ENCODE peak calls at places on chromosomes 13 and 19, in eight cellular contexts. X is pancreas, C is endodermal cell, Q is stomach, I is colonic mucosa, S is PC-3, P is K562, J is PC-9. R is an unnamed sample. For H3K36me3 and H3K27me3, the result is how much of the 10 kb centered on the place peaks cover.

GRCh38 chr19:5889288-5889971 is 14.2 kb downstream of the NDUFA11 start:
- DNase-seq in X (no peak), C (no peak), Q (no peak), I (no peak), S (no peak), P (no peak), J (no peak), R (peak)

GRCh38 chr19:47429140-47429793 is 9.9 kb upstream of the MEIS3 start:
- DNase-seq in X (no peak), C (peak), Q (no peak), I (no peak), S (no peak), P (no peak), J (no peak), R (peak)

GRCh38 chr13:99305180-99305965 is 1.8 kb downstream of the GPR183 start:
- DNase-seq in X (no peak), C (no peak), Q (no peak), I (no peak), S (no peak), P (peak), J (no peak), R (no peak)

GRCh38 chr13:36858285-36858684 is 39.3 kb downstream of the RFXAP start:
- DNase-seq in X (no peak), C (peak), Q (no peak), I (no peak), S (peak), P (peak), J (peak), R (peak)

GRCh38 chr13:83780201-83780600 is 102.1 kb downstream of the SLITRK1 start:
- DNase-seq in X (no peak), C (peak), Q (no peak), I (no peak), S (peak), P (peak), J (no peak), R (peak)

GRCh38 chr19:46718934-46719551 is 2.1 kb upstream of the PRKD2 start:
- DNase-seq in X (no peak), C (peak), Q (no peak), I (no peak), S (no peak), P (no peak), J (no peak), R (peak)

GRCh38 chr13:76762731-76763130 is 123.5 kb downstream of the KCTD12 start:
- DNase-seq in X (no peak), C (no peak), Q (no peak), I (no peak), S (no peak), P (no peak), J (no peak), R (no peak)

GRCh38 chr19:3687774-3688706 is 12.2 kb downstream of the PIP5K1C start:
- DNase-seq in X (no peak), C (peak), Q (peak), I (peak), S (no peak), P (no peak), J (no peak), R (peak)

GRCh38 chr13:96020155-96020575 is 33.0 kb downstream of the UGGT2 start:
- DNase-seq in X (no peak), C (peak), Q (peak), I (peak), S (peak), P (peak), J (peak), R (peak)

GRCh38 chr13:67438465-67438864 is 208.3 kb upstream of the PCDH9 start:
- DNase-seq in X (no peak), C (peak), Q (no peak), I (no peak), S (peak), P (peak), J (no peak), R (peak)

GRCh38 chr13:79450110-79450509 is 30.8 kb upstream of the NDFIP2 start:
- DNase-seq in X (no peak), C (no peak), Q (no peak), I (no peak), S (no peak), P (no peak), J (no peak), R (no peak)

GRCh38 chr19:43532571-43532961 is 422 bp upstream of the ZNF575 start:
- DNase-seq in X (peak), C (no peak), Q (peak), I (peak), S (no peak), P (no peak), J (no peak), R (peak)

GRCh38 chr19:879711-880438 is 13.1 kb downstream of the MED16 start:
- DNase-seq in X (no peak), C (peak), Q (no peak), I (no peak), S (no peak), P (no peak), J (no peak), R (peak)

GRCh38 chr19:32453736-32454135 is 48.2 kb downstream of the DPY19L3 start:
- DNase-seq in X (no peak), C (no peak), Q (no peak), I (no peak), S (no peak), P (no peak), J (no peak), R (no peak)

GRCh38 chr13:54183166-54183565 is 1154.6 kb downstream of the OLFM4 start:
- DNase-seq in X (no peak), C (no peak), Q (no peak), I (no peak), S (no peak), P (no peak), J (peak), R (no peak)

GRCh38 chr19:15015946-15016542 is 33.2 kb upstream of the CASP14 start:
- DNase-seq in X (peak), C (peak), Q (no peak), I (no peak), S (peak), P (peak), J (peak), R (peak)

GRCh38 chr13:40389081-40389641 is 277.3 kb downstream of the FOXO1 start:
- DNase-seq in X (no peak), C (no peak), Q (no peak), I (peak), S (no peak), P (no peak), J (no peak), R (no peak)

GRCh38 chr19:18635831-18636182 is 1.0 kb upstream of the KLHL26 start:
- DNase-seq in X (no peak), C (no peak), Q (no peak), I (no peak), S (no peak), P (no peak), J (no peak), R (no peak)
- H3K4me3 ChIP-seq in X (no peak), C (no peak), Q (peak), I (peak), S (no peak), P (no peak), J (no peak), R (no peak)

DNA sequence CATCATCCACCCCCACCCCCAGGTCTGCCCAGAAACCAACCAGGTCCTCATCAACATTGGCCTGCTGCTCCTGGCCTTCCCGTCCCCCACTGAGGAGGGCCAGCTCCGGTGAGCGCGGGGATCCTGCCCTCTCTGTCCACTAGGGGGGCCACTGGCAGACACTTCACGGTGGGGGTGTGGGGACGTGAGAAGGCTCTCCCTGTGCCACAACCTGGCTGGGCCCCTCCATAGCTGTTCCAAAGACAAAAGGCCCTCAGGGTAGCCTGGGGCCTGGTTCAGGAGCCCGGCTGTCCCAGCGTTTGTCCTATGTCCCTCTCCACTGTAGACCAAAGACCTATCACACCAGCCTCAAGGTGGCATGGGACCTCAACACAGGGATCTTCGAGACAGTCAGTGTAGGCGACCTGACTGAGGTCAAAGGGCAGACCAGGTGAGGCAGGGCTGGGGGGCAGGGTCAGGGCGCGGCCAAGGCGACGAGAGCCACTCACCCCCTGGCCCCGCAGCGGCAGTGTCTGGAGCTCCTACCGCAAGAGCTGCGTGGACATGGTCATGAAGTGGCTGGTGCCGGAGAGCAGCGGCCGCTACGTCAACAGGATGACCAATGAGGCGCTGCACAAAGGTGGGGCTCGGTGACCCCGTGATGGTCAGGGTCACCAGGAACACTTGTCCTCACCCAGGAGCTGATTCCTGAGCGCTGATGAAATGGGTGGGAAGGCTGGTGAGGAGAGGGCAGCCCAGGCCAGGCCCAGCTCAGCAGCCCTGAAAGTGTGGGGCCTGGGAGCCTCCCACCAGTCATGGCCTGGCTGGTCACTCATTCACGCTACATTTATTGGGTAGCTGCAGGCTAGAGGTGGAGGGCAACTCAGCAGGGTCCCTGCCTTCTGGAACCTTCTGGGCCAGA is 7.9 kb downstream of the DCAF15 start:
- DNase-seq in X (peak), C (peak), Q (no peak), I (no peak), S (no peak), P (peak), J (no peak), R (no peak)
- H3K36me3 ChIP-seq in X (under half), C (under half), Q (half or more), I (under half), S (under half), P (half or more), J (under half), R (under half)

GRCh38 chr19:13028027-13028426 is 32.8 kb downstream of the NFIX start:
- DNase-seq in X (no peak), C (no peak), Q (no peak), I (no peak), S (no peak), P (no peak), J (no peak), R (no peak)
- H3K27me3 ChIP-seq in X (under half), C (half or more), Q (under half), I (under half), S (under half), P (under half), J (under half), R (half or more)

GRCh38 chr13:22915442-22916082 is 265.2 kb upstream of the SGCG start:
- DNase-seq in X (no peak), C (peak), Q (peak), I (peak), S (no peak), P (peak), J (no peak), R (peak)
- H3K4me3 ChIP-seq in X (peak), C (peak), Q (peak), I (peak), S (peak), P (peak), J (peak), R (peak)

DNA sequence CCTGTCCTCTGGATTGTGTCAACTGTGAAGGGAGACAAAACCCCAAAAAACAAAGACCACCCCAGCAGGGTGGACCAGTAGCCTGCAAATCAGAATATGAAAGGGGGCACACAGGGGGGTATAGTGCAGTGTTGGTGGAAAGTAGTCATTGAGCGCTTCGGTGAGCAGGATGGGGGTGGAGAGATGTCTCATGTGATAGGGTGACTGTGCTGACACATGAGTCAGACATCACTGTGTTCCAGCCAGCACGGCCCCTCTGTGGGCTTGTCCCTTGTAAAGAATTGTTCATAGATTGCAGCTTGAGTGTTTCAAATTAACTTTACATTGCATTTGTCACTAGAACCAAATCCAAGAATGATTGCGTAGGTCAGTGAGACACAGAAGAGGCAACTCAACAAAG is 7.4 kb downstream of the ZNF440 start:
- DNase-seq in X (no peak), C (no peak), Q (no peak), I (no peak), S (peak), P (peak), J (no peak), R (no peak)
- H3K36me3 ChIP-seq in X (under half), C (under half), Q (half or more), I (under half), S (half or more), P (half or more), J (under half), R (under half)

GRCh38 chr19:29561601-29562000 is 35.8 kb downstream of the VSTM2B start:
- DNase-seq in X (no peak), C (no peak), Q (no peak), I (no peak), S (no peak), P (no peak), J (no peak), R (no peak)
- H3K27me3 ChIP-seq in X (under half), C (under half), Q (under half), I (under half), S (under half), P (under half), J (half or more), R (under half)

GRCh38 chr19:40141546-40141945 is 49.7 kb upstream of the MAP3K10 start:
- DNase-seq in X (no peak), C (no peak), Q (no peak), I (no peak), S (no peak), P (no peak), J (no peak), R (no peak)
- H3K4me3 ChIP-seq in X (no peak), C (no peak), Q (no peak), I (no peak), S (no peak), P (no peak), J (no peak), R (no peak)

R was measured in H7.